ENCODE peak calls at places on chromosomes 13 and 19, in seven cellular contexts. One of them, this sample, is unnamed.

GRCh38 chr13:46572758-46573384 is 19.9 kb downstream of the LRCH1 start:
- DNase-seq in HepG2: no peak
- DNase-seq in GM12878: no peak
- DNase-seq in H1: no peak
- DNase-seq in GM12891: no peak
- DNase-seq in K562: no peak
- DNase-seq in SK-N-SH: no peak
- DNase-seq in this sample: no peak

GRCh38 chr19:4425531-4425930 is 23.1 kb downstream of the CHAF1A start:
- DNase-seq in HepG2: no peak
- DNase-seq in K562: no peak
- DNase-seq in SK-N-SH: no peak
- DNase-seq in H1: no peak
- DNase-seq in GM12878: no peak
- DNase-seq in GM12891: no peak
- DNase-seq in this sample: no peak

GRCh38 chr13:43597599-43597945 is 189.2 kb downstream of the ENOX1 start:
- DNase-seq in HepG2: no peak
- DNase-seq in GM12891: no peak
- DNase-seq in K562: no peak
- DNase-seq in H1: no peak
- DNase-seq in GM12878: no peak
- DNase-seq in SK-N-SH: no peak
- DNase-seq in this sample: no peak

GRCh38 chr13:105050696-105051095 is 1484.8 kb downstream of the EFNB2 start:
- DNase-seq in SK-N-SH: no peak
- DNase-seq in GM12891: no peak
- DNase-seq in H1: no peak
- DNase-seq in HepG2: no peak
- DNase-seq in K562: no peak
- DNase-seq in GM12878: no peak
- DNase-seq in this sample: no peak

GRCh38 chr13:95246292-95247082 is 54.8 kb downstream of the ABCC4 start:
- DNase-seq in HepG2: no peak
- DNase-seq in GM12878: no peak
- DNase-seq in SK-N-SH: no peak
- DNase-seq in GM12891: no peak
- DNase-seq in K562: no peak
- DNase-seq in H1: no peak
- DNase-seq in this sample: no peak

GRCh38 chr13:59681630-59682311 is 482.0 kb downstream of the DIAPH3 start:
- DNase-seq in SK-N-SH: no peak
- DNase-seq in GM12878: no peak
- DNase-seq in H1: no peak
- DNase-seq in K562: no peak
- DNase-seq in GM12891: no peak
- DNase-seq in HepG2: no peak
- DNase-seq in this sample: no peak

GRCh38 chr13:50133277-50133953 is 118.2 kb downstream of the KCNRG start:
- DNase-seq in HepG2: no peak
- DNase-seq in K562: no peak
- DNase-seq in GM12891: no peak
- DNase-seq in H1: peak
- DNase-seq in SK-N-SH: no peak
- DNase-seq in GM12878: no peak
- DNase-seq in this sample: no peak

GRCh38 chr13:72745260-72745659 is 17.5 kb downstream of the BORA start:
- DNase-seq in K562: no peak
- DNase-seq in SK-N-SH: no peak
- DNase-seq in GM12891: no peak
- DNase-seq in HepG2: no peak
- DNase-seq in H1: no peak
- DNase-seq in GM12878: no peak
- DNase-seq in this sample: no peak

GRCh38 chr19:13929340-13929739 is 8.9 kb downstream of the PODNL1 start:
- DNase-seq in K562: no peak
- DNase-seq in SK-N-SH: peak
- DNase-seq in H1: no peak
- DNase-seq in HepG2: no peak
- DNase-seq in GM12878: no peak
- DNase-seq in GM12891: no peak
- DNase-seq in this sample: no peak

GRCh38 chr13:26062853-26063444 is 11.1 kb upstream of the SHISA2 start:
- DNase-seq in HepG2: peak
- DNase-seq in GM12878: no peak
- DNase-seq in H1: no peak
- DNase-seq in SK-N-SH: peak
- DNase-seq in K562: peak
- DNase-seq in GM12891: no peak
- DNase-seq in this sample: no peak

GRCh38 chr19:38956264-38956663 is 19.3 kb downstream of the FBXO17 start:
- DNase-seq in H1: no peak
- DNase-seq in GM12891: no peak
- DNase-seq in SK-N-SH: no peak
- DNase-seq in GM12878: no peak
- DNase-seq in HepG2: no peak
- DNase-seq in K562: no peak
- DNase-seq in this sample: no peak

GRCh38 chr13:95509521-95510315 is 42.8 kb upstream of the CLDN10 start:
- DNase-seq in GM12878: no peak
- DNase-seq in SK-N-SH: no peak
- DNase-seq in HepG2: no peak
- DNase-seq in K562: no peak
- DNase-seq in GM12891: no peak
- DNase-seq in H1: no peak
- DNase-seq in this sample: no peak

GRCh38 chr19:17549088-17549740 is 6.2 kb upstream of the COLGALT1 start:
- DNase-seq in GM12878: no peak
- DNase-seq in HepG2: no peak
- DNase-seq in SK-N-SH: no peak
- DNase-seq in GM12891: no peak
- DNase-seq in K562: peak
- DNase-seq in H1: no peak
- DNase-seq in this sample: no peak

GRCh38 chr13:33721719-33722118 is 96.2 kb upstream of the RFC3 start:
- DNase-seq in GM12878: no peak
- DNase-seq in HepG2: no peak
- DNase-seq in H1: no peak
- DNase-seq in K562: no peak
- DNase-seq in SK-N-SH: no peak
- DNase-seq in GM12891: no peak
- DNase-seq in this sample: no peak

GRCh38 chr19:28508666-28509065 is 704.3 kb downstream of the UQCRFS1 start:
- DNase-seq in GM12891: no peak
- DNase-seq in HepG2: no peak
- DNase-seq in SK-N-SH: no peak
- DNase-seq in K562: no peak
- DNase-seq in H1: peak
- DNase-seq in GM12878: no peak
- DNase-seq in this sample: no peak

GRCh38 chr19:19510432-19510831 is 4.9 kb downstream of the TSSK6 start:
- DNase-seq in GM12891: no peak
- DNase-seq in K562: no peak
- DNase-seq in H1: no peak
- DNase-seq in SK-N-SH: no peak
- DNase-seq in GM12878: no peak
- DNase-seq in HepG2: no peak
- DNase-seq in this sample: no peak

GRCh38 chr13:71278512-71278911 is 588.5 kb downstream of the DACH1 start:
- DNase-seq in HepG2: no peak
- DNase-seq in GM12878: no peak
- DNase-seq in GM12891: no peak
- DNase-seq in H1: no peak
- DNase-seq in K562: no peak
- DNase-seq in SK-N-SH: no peak
- DNase-seq in this sample: no peak

GRCh38 chr13:112968910-112969691 is at the start of gene MCF2L:
- DNase-seq in K562: no peak
- DNase-seq in H1: peak
- DNase-seq in SK-N-SH: peak
- DNase-seq in GM12878: no peak
- DNase-seq in GM12891: no peak
- DNase-seq in HepG2: peak
- DNase-seq in this sample: no peak

GRCh38 chr19:4108767-4109625 is 14.9 kb downstream of the MAP2K2 start:
- DNase-seq in GM12878: peak
- DNase-seq in GM12891: peak
- DNase-seq in HepG2: no peak
- DNase-seq in H1: no peak
- DNase-seq in K562: no peak
- DNase-seq in SK-N-SH: no peak
- DNase-seq in this sample: peak

GRCh38 chr13:65656740-65657329 is 1573.3 kb downstream of the PCDH9 start:
- DNase-seq in GM12891: no peak
- DNase-seq in K562: no peak
- DNase-seq in GM12878: no peak
- DNase-seq in HepG2: no peak
- DNase-seq in SK-N-SH: no peak
- DNase-seq in H1: no peak
- DNase-seq in this sample: no peak

GRCh38 chr13:95474992-95475391 is 77.5 kb upstream of the CLDN10 start:
- DNase-seq in K562: no peak
- DNase-seq in HepG2: no peak
- DNase-seq in GM12878: no peak
- DNase-seq in SK-N-SH: no peak
- DNase-seq in H1: no peak
- DNase-seq in GM12891: no peak
- DNase-seq in this sample: no peak

GRCh38 chr13:106197506-106197905 is 338.0 kb downstream of the EFNB2 start:
- DNase-seq in K562: no peak
- DNase-seq in HepG2: no peak
- DNase-seq in H1: no peak
- DNase-seq in GM12891: no peak
- DNase-seq in SK-N-SH: no peak
- DNase-seq in GM12878: no peak
- DNase-seq in this sample: no peak
- TF ChIP-seq TAF1 in K562: no peak
- TF ChIP-seq TAF1 in HepG2: no peak
- TF ChIP-seq TAF1 in H1: no peak
- TF ChIP-seq TAF1 in GM12891: no peak
- TF ChIP-seq TAF1 in SK-N-SH: no peak
- TF ChIP-seq TAF1 in GM12878: no peak
- TF ChIP-seq TAF1 in this sample: no peak

DNA sequence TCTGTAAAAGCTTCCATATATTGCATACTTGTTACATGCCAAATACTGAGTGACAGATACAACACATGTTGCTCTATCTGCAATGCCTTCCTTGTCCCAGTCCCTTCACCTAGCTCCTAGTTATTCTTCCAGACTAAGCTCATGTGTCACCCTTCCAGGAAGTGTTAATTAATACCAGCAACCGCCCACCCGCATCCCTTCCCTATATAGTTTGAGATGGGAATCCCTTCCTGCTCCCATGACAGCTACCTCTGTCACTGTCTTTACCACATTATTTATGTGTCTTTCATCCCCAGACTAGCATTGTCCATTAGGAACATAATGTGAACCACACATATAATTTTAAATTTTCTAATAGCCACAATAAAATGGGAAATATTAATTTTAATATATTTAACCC is 49.5 kb upstream of the FRY start:
- DNase-seq in K562: no peak
- DNase-seq in GM12891: no peak
- DNase-seq in SK-N-SH: no peak
- DNase-seq in GM12878: no peak
- DNase-seq in HepG2: no peak
- DNase-seq in H1: no peak
- DNase-seq in this sample: no peak
- TF ChIP-seq TAF1 in K562: no peak
- TF ChIP-seq TAF1 in GM12891: no peak
- TF ChIP-seq TAF1 in SK-N-SH: no peak
- TF ChIP-seq TAF1 in GM12878: no peak
- TF ChIP-seq TAF1 in HepG2: no peak
- TF ChIP-seq TAF1 in H1: no peak
- TF ChIP-seq TAF1 in this sample: no peak

DNA sequence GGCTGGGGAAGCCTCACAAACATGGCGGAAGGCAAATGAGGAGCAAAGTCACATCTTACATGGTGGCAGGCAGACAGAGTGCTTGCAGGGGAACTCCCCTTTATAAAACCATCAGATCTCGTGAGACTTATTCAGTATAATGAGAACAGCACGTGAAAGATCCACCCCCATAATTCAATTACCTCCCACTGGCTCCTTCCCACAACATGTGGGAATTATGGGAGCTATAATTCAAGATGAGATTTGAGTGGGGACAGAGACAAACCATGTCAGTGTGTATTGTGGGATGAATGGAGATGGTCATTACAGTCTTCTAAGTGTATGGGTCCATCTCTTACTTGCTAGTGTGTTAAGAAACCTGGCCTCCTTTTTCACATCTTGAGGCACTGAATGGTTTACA is 4.4 kb downstream of the BCKDHA start:
- DNase-seq in HepG2: no peak
- DNase-seq in H1: no peak
- DNase-seq in GM12891: no peak
- DNase-seq in GM12878: no peak
- DNase-seq in K562: no peak
- DNase-seq in SK-N-SH: no peak
- DNase-seq in this sample: no peak
- TF ChIP-seq TAF1 in HepG2: no peak
- TF ChIP-seq TAF1 in H1: no peak
- TF ChIP-seq TAF1 in GM12891: no peak
- TF ChIP-seq TAF1 in GM12878: no peak
- TF ChIP-seq TAF1 in K562: no peak
- TF ChIP-seq TAF1 in SK-N-SH: no peak
- TF ChIP-seq TAF1 in this sample: no peak

DNA sequence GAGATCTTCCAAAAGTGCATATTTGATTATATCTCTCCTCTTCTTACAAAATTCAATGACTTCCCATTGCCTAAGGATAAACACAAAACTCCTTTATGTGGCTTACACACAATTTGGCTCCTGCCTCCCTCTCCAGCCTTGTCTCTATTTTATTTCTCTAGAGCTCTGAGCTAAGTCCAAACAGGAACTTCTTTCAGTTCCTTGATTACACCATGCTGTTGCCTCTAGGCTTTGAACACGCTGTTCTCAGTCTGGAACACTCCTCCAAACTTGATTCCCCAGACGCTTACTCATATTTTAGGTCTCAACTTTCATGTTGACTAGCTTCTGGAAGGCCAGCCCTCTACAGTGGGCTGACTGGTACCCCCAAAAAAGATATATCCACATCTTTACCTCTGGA is 258.5 kb downstream of the COG6 start:
- DNase-seq in HepG2: no peak
- DNase-seq in K562: no peak
- DNase-seq in GM12878: no peak
- DNase-seq in SK-N-SH: no peak
- DNase-seq in H1: no peak
- DNase-seq in GM12891: no peak
- DNase-seq in this sample: no peak
- TF ChIP-seq TAF1 in HepG2: no peak
- TF ChIP-seq TAF1 in K562: no peak
- TF ChIP-seq TAF1 in GM12878: no peak
- TF ChIP-seq TAF1 in SK-N-SH: no peak
- TF ChIP-seq TAF1 in H1: no peak
- TF ChIP-seq TAF1 in GM12891: no peak
- TF ChIP-seq TAF1 in this sample: no peak

DNA sequence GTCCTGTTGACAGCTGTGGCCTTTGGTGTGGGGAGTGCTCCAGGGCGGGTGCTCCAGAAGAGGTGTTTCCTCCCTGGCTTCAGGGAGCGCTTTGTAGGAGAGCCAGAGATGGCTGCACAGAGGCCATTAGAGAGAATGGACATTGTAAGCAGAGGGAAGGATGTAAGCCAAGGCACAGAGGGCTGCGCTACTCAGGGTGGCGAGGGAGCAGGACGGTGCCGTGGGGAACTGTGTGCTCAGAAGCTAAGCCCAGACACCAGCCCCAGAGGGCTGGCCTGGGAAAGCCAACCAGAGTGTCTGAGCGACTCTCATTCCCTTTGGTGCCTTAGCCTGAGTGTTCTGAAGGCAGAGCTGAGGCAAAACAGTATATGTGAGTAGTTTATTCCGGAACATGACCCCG is 92.2 kb downstream of the TSHZ3 start:
- DNase-seq in H1: peak
- DNase-seq in K562: no peak
- DNase-seq in SK-N-SH: no peak
- DNase-seq in HepG2: no peak
- DNase-seq in GM12878: no peak
- DNase-seq in GM12891: no peak
- DNase-seq in this sample: no peak
- TF ChIP-seq TAF1 in H1: no peak
- TF ChIP-seq TAF1 in K562: no peak
- TF ChIP-seq TAF1 in SK-N-SH: no peak
- TF ChIP-seq TAF1 in HepG2: no peak
- TF ChIP-seq TAF1 in GM12878: no peak
- TF ChIP-seq TAF1 in GM12891: no peak
- TF ChIP-seq TAF1 in this sample: no peak

This sample was measured in GM12892.